ENCODE peak calls at places on chromosomes 16 and 17, in nine cellular contexts. G is left ventricle myocardium inferior, D is fibroblast of the conjunctiva, J is HEK293T, M is IMR-90, N is T-helper 1 cell, Q is LHCN-M2, I is COR-L47, V is lung microvascular endothelial cell. C is an unnamed sample.

GRCh38 chr16:51542856-51543510 is 391.9 kb upstream of the SALL1 start:
- DNase-seq in G (no peak), D (no peak), J (no peak), M (no peak), N (no peak), Q (no peak), I (no peak), V (no peak), C (no peak)

GRCh38 chr17:65078441-65079160 is 22.1 kb upstream of the GNA13 start:
- DNase-seq in G (no peak), D (no peak), J (no peak), M (peak), N (no peak), Q (peak), I (no peak), V (peak), C (no peak)

GRCh38 chr17:44921122-44921882 is 6.0 kb upstream of the GFAP start:
- DNase-seq in G (peak), D (no peak), J (no peak), M (no peak), N (no peak), Q (no peak), I (no peak), V (no peak), C (no peak)

GRCh38 chr17:72122336-72122667 is 1.5 kb downstream of the SOX9 start:
- DNase-seq in G (no peak), D (no peak), J (no peak), M (no peak), N (no peak), Q (peak), I (no peak), V (no peak), C (no peak)

GRCh38 chr16:84518804-84519341 is 14.4 kb upstream of the MEAK7 start:
- DNase-seq in G (no peak), D (no peak), J (no peak), M (no peak), N (peak), Q (no peak), I (no peak), V (no peak), C (no peak)

GRCh38 chr16:18855196-18855595 is 53.8 kb upstream of the ARL6IP1 start:
- DNase-seq in G (no peak), D (no peak), J (no peak), M (no peak), N (no peak), Q (no peak), I (no peak), V (no peak), C (no peak)

GRCh38 chr16:53159781-53160436 is 105.1 kb downstream of the CHD9 start:
- DNase-seq in G (no peak), D (peak), J (peak), M (peak), N (no peak), Q (peak), I (peak), V (peak), C (no peak)

GRCh38 chr16:20883554-20884239 is 16.5 kb downstream of the DCUN1D3 start:
- DNase-seq in G (no peak), D (no peak), J (no peak), M (no peak), N (no peak), Q (no peak), I (no peak), V (no peak), C (no peak)

GRCh38 chr17:58575511-58575910 is 61.1 kb upstream of the MTMR4 start:
- DNase-seq in G (no peak), D (no peak), J (no peak), M (peak), N (no peak), Q (peak), I (no peak), V (peak), C (no peak)

GRCh38 chr16:82043680-82044584 is 8.9 kb downstream of the HSD17B2 start:
- DNase-seq in G (no peak), D (peak), J (no peak), M (peak), N (no peak), Q (peak), I (no peak), V (peak), C (no peak)

GRCh38 chr17:41329279-41329925 is 13.9 kb upstream of the KRTAP17-1 start:
- DNase-seq in G (no peak), D (no peak), J (peak), M (peak), N (no peak), Q (peak), I (peak), V (peak), C (peak)

GRCh38 chr17:3656353-3656752 is 12.0 kb downstream of the TAX1BP3 start:
- DNase-seq in G (no peak), D (no peak), J (no peak), M (no peak), N (no peak), Q (no peak), I (no peak), V (no peak), C (no peak)

GRCh38 chr16:10037771-10038170 is 144.5 kb downstream of the GRIN2A start:
- DNase-seq in G (no peak), D (peak), J (no peak), M (no peak), N (no peak), Q (no peak), I (no peak), V (no peak), C (no peak)

GRCh38 chr16:82915139-82915824 is 288.5 kb downstream of the CDH13 start:
- DNase-seq in G (no peak), D (no peak), J (no peak), M (no peak), N (no peak), Q (no peak), I (no peak), V (no peak), C (no peak)

GRCh38 chr16:56662357-56663354 is 4.9 kb downstream of the MT1F start:
- DNase-seq in G (no peak), D (no peak), J (no peak), M (no peak), N (no peak), Q (no peak), I (no peak), V (no peak), C (no peak)